ENCODE peak calls at places on chromosomes 4 and X, in eight cellular contexts. R is small intestine, Q is hepatocyte, G is HepG2, E is lower lobe of right lung, J is psoas muscle, C is lung, V is left ventricle myocardium inferior. T is an unnamed sample.

GRCh38 chr4:127479031-127479622 is 153.6 kb upstream of the INTU start:
- DNase-seq in R (peak; percentile 10), Q (peak; percentile 68), G (peak; percentile 5), E (no peak), J (no peak), C (no peak), V (no peak), T (no peak)

GRCh38 chr4:72314869-72315268 is 254.2 kb downstream of the ADAMTS3 start:
- DNase-seq in R (peak; percentile 32), Q (peak; percentile 51), G (no peak), E (no peak), J (no peak), C (no peak), V (no peak), T (no peak)

GRCh38 chrX:54320067-54320466 is 37.8 kb downstream of the WNK3 start:
- DNase-seq in R (peak; percentile 1), Q (no peak), G (no peak), E (no peak), J (no peak), C (no peak), V (no peak), T (no peak)

GRCh38 chr4:175560628-175561027 is 251.4 kb downstream of the GPM6A start:
- DNase-seq in R (no peak), Q (peak; percentile 25), G (no peak), E (no peak), J (no peak), C (no peak), V (no peak), T (no peak)

GRCh38 chrX:54280466-54280865 is 77.4 kb downstream of the WNK3 start:
- DNase-seq in R (no peak), Q (no peak), G (no peak), E (no peak), J (no peak), C (no peak), V (no peak), T (no peak)

GRCh38 chrX:49176421-49177326 is 5.0 kb downstream of the PLP2 start:
- DNase-seq in R (peak; percentile 33), Q (no peak), G (no peak), E (peak; percentile 56), J (no peak), C (peak; percentile 51), V (no peak), T (no peak)

GRCh38 chr4:151484396-151485102 is 75.6 kb downstream of the FHIP1A start:
- DNase-seq in R (no peak), Q (peak; percentile 11), G (peak; percentile 38), E (no peak), J (no peak), C (no peak), V (no peak), T (no peak)

GRCh38 chr4:139815646-139816601 is 150.3 kb downstream of the MGST2 start:
- DNase-seq in R (no peak), Q (peak; percentile 36), G (no peak), E (no peak), J (peak; percentile 56), C (no peak), V (peak; percentile 25), T (peak; percentile 53)

GRCh38 chr4:101277661-101278060 is 69.7 kb downstream of the PPP3CA start:
- DNase-seq in R (no peak), Q (peak; percentile 18), G (no peak), E (no peak), J (no peak), C (no peak), V (no peak), T (no peak)

GRCh38 chr4:7207791-7208231 is 15.5 kb downstream of the SORCS2 start:
- DNase-seq in R (no peak), Q (no peak), G (no peak), E (no peak), J (no peak), C (no peak), V (no peak), T (no peak)

GRCh38 chrX:137855490-137855889 is 289.6 kb downstream of the ZIC3 start:
- DNase-seq in R (no peak), Q (no peak), G (no peak), E (no peak), J (no peak), C (no peak), V (no peak), T (no peak)

GRCh38 chr4:1379351-1379781 is 26.9 kb downstream of the NKX1-1 start:
- DNase-seq in R (no peak), Q (no peak), G (no peak), E (peak; percentile 40), J (peak; percentile 10), C (no peak), V (peak; percentile 7), T (peak; percentile 49)

GRCh38 chrX:2538016-2538415 is 37.2 kb upstream of the DHRSX start:
- DNase-seq in R (no peak), Q (no peak), G (no peak), E (no peak), J (no peak), C (no peak), V (no peak), T (no peak)

GRCh38 chrX:106862972-106863688 is 40.0 kb downstream of the RIPPLY1 start:
- DNase-seq in R (peak; percentile 3), Q (peak; percentile 4), G (peak; percentile 3), E (no peak), J (no peak), C (peak; percentile 30), V (no peak), T (no peak)

GRCh38 chrX:86047174-86047991 is at the start of gene CHM:
- DNase-seq in R (peak; percentile 85), Q (peak; percentile 78), G (peak; percentile 80), E (peak; percentile 49), J (peak; percentile 38), C (peak; percentile 72), V (peak; percentile 19), T (peak; percentile 59)

GRCh38 chrX:77785400-77785745 is 643 bp downstream of the ATRX start:
- DNase-seq in R (peak; percentile 9), Q (peak; percentile 20), G (no peak), E (no peak), J (no peak), C (no peak), V (no peak), T (no peak)

GRCh38 chrX:139881130-139881529 is 51.7 kb downstream of the ATP11C start:
- DNase-seq in R (no peak), Q (no peak), G (no peak), E (no peak), J (no peak), C (no peak), V (no peak), T (no peak)

GRCh38 chr4:147777456-147778091 is 45.7 kb downstream of the ARHGAP10 start:
- DNase-seq in R (peak; percentile 62), Q (no peak), G (no peak), E (no peak), J (no peak), C (no peak), V (no peak), T (no peak)

GRCh38 chr4:71184195-71184781 is 154.5 kb upstream of the SLC4A4 start:
- DNase-seq in R (peak; percentile 86), Q (peak; percentile 73), G (peak; percentile 31), E (no peak), J (no peak), C (peak; percentile 41), V (no peak), T (peak; percentile 41)

GRCh38 chrX:95318882-95319281 is 1365.8 kb upstream of the DIAPH2 start:
- DNase-seq in R (no peak), Q (peak; percentile 11), G (peak; percentile 4), E (no peak), J (no peak), C (no peak), V (no peak), T (no peak)
- H3K27ac ChIP-seq in R (no peak overlapping the region), Q (no peak overlapping the region), G (no peak overlapping the region), E (no peak overlapping the region), J (no peak overlapping the region), C (no peak overlapping the region), V (no peak overlapping the region), T (no peak overlapping the region)

DNA sequence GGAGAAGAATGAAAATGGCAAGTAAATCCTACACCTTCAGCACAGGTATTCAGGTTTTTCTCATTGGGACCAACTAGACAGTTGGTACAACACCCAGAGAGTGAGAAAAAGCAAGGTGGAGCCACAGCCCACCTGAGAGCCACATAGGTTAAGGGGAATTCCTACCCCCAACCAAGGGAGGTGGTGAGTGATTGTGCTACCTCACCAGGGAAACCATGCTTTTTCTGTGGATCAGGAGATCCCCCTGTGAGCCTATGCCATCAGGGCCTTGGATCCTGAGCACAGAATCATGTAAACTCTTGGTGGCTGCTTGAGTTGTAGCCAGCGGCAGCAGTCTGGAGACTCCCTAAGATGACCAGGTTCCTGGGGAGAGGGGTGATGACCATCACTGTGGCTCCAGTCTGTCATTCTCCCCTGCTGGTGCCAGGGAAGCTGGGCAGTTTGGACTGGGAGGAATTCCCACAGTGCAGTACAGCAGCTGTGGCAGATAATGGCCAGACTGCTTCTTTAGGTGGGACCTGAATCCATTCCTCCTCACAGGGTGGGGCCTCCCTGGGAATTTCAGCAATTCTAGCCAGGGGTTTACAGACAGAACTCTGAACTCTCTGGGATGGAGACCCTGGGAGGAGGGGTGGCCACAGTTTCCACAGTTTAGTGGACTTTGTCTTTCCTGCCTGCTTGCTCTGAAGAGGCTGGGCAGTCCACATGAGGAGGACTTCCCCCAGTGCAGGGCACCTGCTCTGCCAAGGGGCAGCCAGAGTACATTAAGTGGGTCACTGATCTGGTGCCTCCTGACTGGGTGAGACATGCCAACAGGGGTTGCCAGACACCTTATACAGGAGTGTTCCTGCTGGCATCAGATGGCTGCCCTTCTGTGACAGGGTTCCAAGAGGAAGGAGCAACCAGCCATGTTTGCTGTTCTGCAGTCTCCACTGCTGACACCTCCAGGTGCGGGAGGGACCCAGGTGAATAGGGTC is 43.2 kb downstream of the PARM1 start:
- DNase-seq in R (no peak), Q (no peak), G (no peak), E (no peak), J (peak; percentile 8), C (no peak), V (peak; percentile 28), T (peak; percentile 52)
- H3K27ac ChIP-seq in R (no peak overlapping the region), Q (no peak overlapping the region), G (no peak overlapping the region), E (no peak overlapping the region), J (no peak overlapping the region), C (no peak overlapping the region), V (peak overlapping the region; percentile 31), T (no peak overlapping the region)

GRCh38 chrX:148874621-148875020 is 374.2 kb downstream of the AFF2 start:
- DNase-seq in R (no peak), Q (no peak), G (no peak), E (no peak), J (no peak), C (no peak), V (no peak), T (no peak)
- H3K27ac ChIP-seq in R (no peak overlapping the region), Q (no peak overlapping the region), G (no peak overlapping the region), E (no peak overlapping the region), J (no peak overlapping the region), C (no peak overlapping the region), V (no peak overlapping the region), T (no peak overlapping the region)

DNA sequence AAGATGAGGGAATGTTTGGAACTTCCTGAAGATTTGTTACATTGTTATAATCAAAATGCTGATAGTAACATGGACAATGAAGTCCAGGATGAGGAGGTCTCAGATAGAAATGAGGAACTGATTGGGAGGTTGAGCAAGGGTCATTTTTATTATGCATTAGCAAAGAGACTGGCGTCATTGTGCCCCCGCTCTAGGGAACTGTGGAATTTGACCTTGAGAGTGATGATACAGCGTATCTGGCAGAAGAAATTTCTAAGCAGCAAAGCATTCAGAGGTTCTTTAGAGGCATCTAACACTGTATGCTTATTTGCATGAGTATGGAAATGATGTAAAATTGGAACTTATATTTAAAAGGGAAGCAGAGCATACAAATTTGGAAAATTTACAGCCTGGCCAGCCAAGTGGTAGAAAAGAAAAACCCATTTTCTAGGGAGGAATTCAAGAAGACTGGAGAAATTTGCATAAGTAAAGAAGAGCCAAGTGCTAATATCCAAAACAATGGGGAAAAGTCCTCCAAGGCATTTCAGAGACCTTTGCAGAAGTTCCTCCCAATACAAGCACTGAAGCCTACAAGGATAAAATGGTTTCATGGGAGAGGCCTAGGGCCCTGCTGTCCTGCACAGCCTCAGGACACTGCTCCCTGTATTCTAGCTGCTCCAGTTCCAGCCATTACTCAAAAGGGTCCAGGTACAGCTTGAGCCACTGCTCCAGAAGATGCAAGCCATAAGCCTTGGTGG is 483.0 kb upstream of the NDST4 start:
- DNase-seq in R (no peak), Q (no peak), G (no peak), E (no peak), J (no peak), C (no peak), V (no peak), T (no peak)
- H3K27ac ChIP-seq in R (no peak overlapping the region), Q (no peak overlapping the region), G (no peak overlapping the region), E (no peak overlapping the region), J (no peak overlapping the region), C (no peak overlapping the region), V (no peak overlapping the region), T (no peak overlapping the region)

T was measured in heart left ventricle.